ENCODE peak calls at places on chromosomes 4 and X, in four cellular contexts. M, D, W and Q are unnamed samples.

GRCh38 chrX:72238721-72239475 is at the start of gene ERCC6L:
- DNase-seq in M (peak; percentile 46), D (peak; percentile 74), W (peak; percentile 88), Q (peak; percentile 90)

GRCh38 chrX:2502668-2503519 is 2.1 kb upstream of the DHRSX start:
- DNase-seq in M (no peak), D (no peak), W (no peak), Q (peak; percentile 83)

GRCh38 chrX:94834226-94834625 is 1160.2 kb downstream of the FAM133A start:
- DNase-seq in M (no peak), D (no peak), W (no peak), Q (no peak)

GRCh38 chr4:18816228-18816891 is 794.8 kb upstream of the LCORL start:
- DNase-seq in M (no peak), D (no peak), W (no peak), Q (no peak)

GRCh38 chrX:31092476-31092875 is 20.6 kb upstream of the FTHL17 start:
- DNase-seq in M (no peak), D (no peak), W (no peak), Q (no peak)

GRCh38 chr4:156476359-156476758 is 495.2 kb downstream of the PDGFC start:
- DNase-seq in M (no peak), D (no peak), W (no peak), Q (no peak)

GRCh38 chr4:154277164-154277563 is 214.4 kb downstream of the DCHS2 start:
- DNase-seq in M (no peak), D (no peak), W (no peak), Q (no peak)

GRCh38 chr4:104758574-104758973 is 263.9 kb upstream of the CXXC4 start:
- DNase-seq in M (no peak), D (no peak), W (no peak), Q (no peak)

GRCh38 chr4:144202091-144202490 is 61.6 kb upstream of the GYPA start:
- DNase-seq in M (no peak), D (no peak), W (no peak), Q (no peak)

GRCh38 chr4:48173055-48173991 is 39.3 kb upstream of the TXK start:
- DNase-seq in M (no peak), D (no peak), W (no peak), Q (no peak)

GRCh38 chr4:159655547-159655946 is 552.7 kb downstream of the RAPGEF2 start:
- DNase-seq in M (no peak), D (no peak), W (no peak), Q (no peak)

GRCh38 chr4:96189761-96190160 is 349.9 kb downstream of the PDHA2 start:
- DNase-seq in M (no peak), D (no peak), W (no peak), Q (no peak)

GRCh38 chr4:113950207-113950606 is 29.2 kb downstream of the ARSJ start:
- DNase-seq in M (no peak), D (no peak), W (no peak), Q (no peak)

GRCh38 chr4:173330590-173330989 is 3.6 kb downstream of the HMGB2 start:
- DNase-seq in M (no peak), D (no peak), W (no peak), Q (no peak)

GRCh38 chrX:149831473-149831872 is 49.5 kb upstream of the MAGEA8 start:
- DNase-seq in M (no peak), D (no peak), W (no peak), Q (no peak)

GRCh38 chr4:80195441-80196139 is 1.7 kb upstream of the PRDM8 start:
- DNase-seq in M (no peak), D (no peak), W (no peak), Q (no peak)

GRCh38 chr4:138865765-138866164 is 149.8 kb upstream of the NOCT start:
- DNase-seq in M (no peak), D (no peak), W (no peak), Q (no peak)

GRCh38 chr4:70627620-70628019 is 924 bp upstream of the ENAM start:
- DNase-seq in M (no peak), D (no peak), W (no peak), Q (no peak)

GRCh38 chr4:149836546-149836945 is 20.9 kb upstream of the IQCM start:
- DNase-seq in M (no peak), D (no peak), W (no peak), Q (no peak)

GRCh38 chr4:68175562-68176155 is 46.0 kb upstream of the TMPRSS11F start:
- DNase-seq in M (no peak), D (no peak), W (no peak), Q (no peak)

GRCh38 chrX:51192104-51192503 is 140.5 kb upstream of the NUDT10 start:
- DNase-seq in M (no peak), D (no peak), W (no peak), Q (no peak)

GRCh38 chr4:167986044-167986443 is 106.3 kb upstream of the ANXA10 start:
- DNase-seq in M (no peak), D (no peak), W (no peak), Q (no peak)

GRCh38 chr4:44738615-44739014 is 12.3 kb upstream of the GNPDA2 start:
- DNase-seq in M (no peak), D (no peak), W (no peak), Q (no peak)

GRCh38 chrX:40877869-40878268 is 142.5 kb upstream of the MED14 start:
- DNase-seq in M (no peak), D (no peak), W (no peak), Q (no peak)

GRCh38 chrX:70476934-70477733 is 32.5 kb downstream of the DLG3 start:
- DNase-seq in M (no peak), D (no peak), W (peak; percentile 36), Q (no peak)

GRCh38 chr4:102139132-102139573 is 206.1 kb downstream of the SLC39A8 start:
- DNase-seq in M (no peak), D (no peak), W (no peak), Q (no peak)

GRCh38 chrX:19840899-19841648 is 46.3 kb downstream of the SH3KBP1 start:
- DNase-seq in M (no peak), D (no peak), W (no peak), Q (peak; percentile 63)

GRCh38 chrX:103175944-103176753 is 38.8 kb upstream of the BEX4 start:
- DNase-seq in M (peak; percentile 13), D (peak; percentile 5), W (peak; percentile 58), Q (peak; percentile 39)

GRCh38 chr4:122652379-122652778 is 31.5 kb upstream of the IL21 start:
- DNase-seq in M (no peak), D (peak; percentile 15), W (no peak), Q (peak; percentile 43)